ENCODE peak calls at places on chromosomes 11 and 22, in seven cellular contexts. J is NCI-H1417 treated with DMSO at 0.1 percent for 48 hours; Y is type B pancreatic cell; H is SJCRH30; W is choroid plexus epithelial cell; M is stimulated activated effector memory CD8-positive, alpha-beta T cell treated with anti-CD3 and anti-CD28 coated beads, Interleukin-12 subunit alpha, Interleukin-12 subunit beta, amount 100 ng/mL, for 72 hours; V is hippocampal formation. K is an unnamed sample.
A peak's percentile ranks its signal among the peaks of the same experiment; 100 is the strongest.

GRCh38 chr11:123505546-123506299 is 75.7 kb downstream of the GRAMD1B start:
- DNase-seq in J (no peak), Y (no peak), H (peak; percentile 34), W (no peak), M (no peak), V (no peak), K (no peak)

GRCh38 chr11:100821198-100821597 is 134.1 kb downstream of the ARHGAP42 start:
- DNase-seq in J (no peak), Y (no peak), H (no peak), W (no peak), M (no peak), V (no peak), K (no peak)

GRCh38 chr11:70423523-70424505 is 25.5 kb downstream of the CTTN start:
- DNase-seq in J (no peak), Y (no peak), H (peak; percentile 44), W (peak; percentile 92), M (peak; percentile 75), V (no peak), K (no peak)

GRCh38 chr22:45818130-45819085 is 146.8 kb downstream of the ATXN10 start:
- DNase-seq in J (no peak), Y (no peak), H (peak; percentile 13), W (peak; percentile 64), M (no peak), V (peak; percentile 68), K (no peak)

GRCh38 chr11:78931891-78932290 is 357.2 kb upstream of the NARS2 start:
- DNase-seq in J (no peak), Y (no peak), H (no peak), W (no peak), M (no peak), V (no peak), K (no peak)

GRCh38 chr11:85530596-85530995 is 96.5 kb downstream of the DLG2 start:
- DNase-seq in J (no peak), Y (no peak), H (no peak), W (peak; percentile 1), M (no peak), V (no peak), K (no peak)

GRCh38 chr11:1748467-1749019 is 1.9 kb downstream of the IFITM10 start:
- DNase-seq in J (no peak), Y (no peak), H (no peak), W (no peak), M (no peak), V (no peak), K (no peak)

GRCh38 chr11:12717851-12718291 is 43.6 kb downstream of the TEAD1 start:
- DNase-seq in J (no peak), Y (no peak), H (peak; percentile 47), W (peak; percentile 32), M (peak; percentile 63), V (no peak), K (no peak)

GRCh38 chr11:18265949-18266348 is at the start of gene SAA1:
- DNase-seq in J (no peak), Y (no peak), H (no peak), W (peak; percentile 15), M (no peak), V (no peak), K (no peak)

GRCh38 chr22:24483966-24484545 is 11.1 kb upstream of the UPB1 start:
- DNase-seq in J (no peak), Y (no peak), H (no peak), W (peak; percentile 36), M (no peak), V (no peak), K (no peak)

GRCh38 chr11:8082391-8083087 is 1.5 kb downstream of the TUB start:
- DNase-seq in J (peak; percentile 42), Y (no peak), H (no peak), W (no peak), M (no peak), V (no peak), K (no peak)

GRCh38 chr11:120900642-120901041 is 123.3 kb upstream of the TBCEL start:
- DNase-seq in J (no peak), Y (no peak), H (no peak), W (no peak), M (no peak), V (no peak), K (no peak)

GRCh38 chr11:28690746-28691145 is 582.6 kb downstream of the METTL15 start:
- DNase-seq in J (no peak), Y (no peak), H (no peak), W (peak; percentile 34), M (no peak), V (no peak), K (no peak)

GRCh38 chr11:69880803-69881445 is 61.7 kb upstream of the FGF3 start:
- DNase-seq in J (no peak), Y (no peak), H (no peak), W (no peak), M (no peak), V (no peak), K (no peak)

GRCh38 chr22:36160499-36160942 is at the start of gene APOL3:
- DNase-seq in J (no peak), Y (no peak), H (no peak), W (peak; percentile 81), M (no peak), V (no peak), K (peak; percentile 85)

GRCh38 chr22:41963453-41964105 is 5.7 kb upstream of the SEPTIN3 start:
- DNase-seq in J (no peak), Y (no peak), H (no peak), W (peak; percentile 45), M (no peak), V (peak; percentile 59), K (no peak)

GRCh38 chr11:100329352-100329751 is 357.7 kb upstream of the ARHGAP42 start:
- DNase-seq in J (no peak), Y (no peak), H (peak; percentile 46), W (peak; percentile 4), M (no peak), V (no peak), K (no peak)

GRCh38 chr11:121587182-121587581 is 134.4 kb upstream of the SORL1-AS1 start:
- DNase-seq in J (no peak), Y (no peak), H (no peak), W (no peak), M (no peak), V (no peak), K (no peak)

GRCh38 chr11:111298466-111299110 is at the start of gene POU2AF3:
- DNase-seq in J (no peak), Y (no peak), H (no peak), W (no peak), M (no peak), V (no peak), K (no peak)

GRCh38 chr11:30424336-30424735 is 101.4 kb downstream of the ARL14EP start:
- DNase-seq in J (no peak), Y (no peak), H (peak; percentile 17), W (no peak), M (no peak), V (no peak), K (no peak)

GRCh38 chr22:33577862-33578411 is 342.3 kb downstream of the LARGE1 start:
- DNase-seq in J (no peak), Y (no peak), H (no peak), W (no peak), M (no peak), V (no peak), K (no peak)

K was measured in coronary artery.